ENCODE peak calls at places on chromosome 15, in six cellular contexts. G is IMR-90, R is pancreas, V is A549, U is AG09309, F is fibroblast of the aortic adventitia. M is an unnamed sample.

GRCh38 chr15:56948766-56949105 is 30.3 kb downstream of the TCF12 start:
- DNase-seq in G (peak; percentile 45), R (no peak), V (no peak), U (no peak), F (peak; percentile 21), M (no peak)

GRCh38 chr15:56763082-56763481 is 29.8 kb upstream of the ZNF280D start:
- DNase-seq in G (no peak), R (no peak), V (no peak), U (no peak), F (no peak), M (no peak)

GRCh38 chr15:57665187-57665586 is 41.3 kb upstream of the POLR2M start:
- DNase-seq in G (no peak), R (no peak), V (no peak), U (no peak), F (no peak), M (no peak)

GRCh38 chr15:60798821-60799220 is 319.9 kb upstream of the ICE2 start:
- DNase-seq in G (peak; percentile 79), R (no peak), V (no peak), U (peak; percentile 73), F (peak; percentile 72), M (no peak)

GRCh38 chr15:65363766-65364165 is 14.0 kb downstream of the IGDCC3 start:
- DNase-seq in G (no peak), R (no peak), V (no peak), U (no peak), F (no peak), M (no peak)

GRCh38 chr15:67508367-67508766 is 12.6 kb upstream of the C15orf61 start:
- DNase-seq in G (peak; percentile 61), R (no peak), V (no peak), U (no peak), F (no peak), M (no peak)

GRCh38 chr15:61228025-61228901 is 839 bp downstream of the RORA start:
- DNase-seq in G (peak; percentile 33), R (peak; percentile 60), V (peak; percentile 15), U (no peak), F (peak; percentile 39), M (peak; percentile 39)

GRCh38 chr15:53564647-53565046 is 194.8 kb downstream of the WDR72 start:
- DNase-seq in G (no peak), R (no peak), V (no peak), U (no peak), F (no peak), M (no peak)

GRCh38 chr15:57223345-57223744 is 153.0 kb upstream of the CGNL1 start:
- DNase-seq in G (no peak), R (no peak), V (no peak), U (no peak), F (no peak), M (no peak)

GRCh38 chr15:100770781-100771584 is 108.6 kb upstream of the ALDH1A3 start:
- DNase-seq in G (no peak), R (no peak), V (no peak), U (no peak), F (no peak), M (no peak)

GRCh38 chr15:32851619-32852416 is 134.0 kb downstream of the GREM1 start:
- DNase-seq in G (peak; percentile 96), R (no peak), V (no peak), U (peak; percentile 94), F (peak; percentile 98), M (no peak)

GRCh38 chr15:70762469-70763119 is 764 bp downstream of the UACA start:
- DNase-seq in G (peak; percentile 75), R (peak; percentile 84), V (peak; percentile 53), U (no peak), F (peak; percentile 82), M (peak; percentile 65)

GRCh38 chr15:65724479-65724878 is 67.6 kb downstream of the DENND4A start:
- DNase-seq in G (no peak), R (no peak), V (no peak), U (no peak), F (no peak), M (no peak)

GRCh38 chr15:37585966-37586656 is 348.3 kb upstream of the TMCO5A start:
- DNase-seq in G (peak; percentile 62), R (no peak), V (no peak), U (peak; percentile 7), F (peak; percentile 5), M (no peak)

GRCh38 chr15:99440551-99441426 is 125.0 kb upstream of the MEF2A start:
- DNase-seq in G (no peak), R (no peak), V (no peak), U (no peak), F (no peak), M (peak; percentile 11)

GRCh38 chr15:85411992-85412538 is 31.7 kb downstream of the AKAP13 start:
- DNase-seq in G (peak; percentile 75), R (no peak), V (no peak), U (no peak), F (peak; percentile 42), M (no peak)

DNA sequence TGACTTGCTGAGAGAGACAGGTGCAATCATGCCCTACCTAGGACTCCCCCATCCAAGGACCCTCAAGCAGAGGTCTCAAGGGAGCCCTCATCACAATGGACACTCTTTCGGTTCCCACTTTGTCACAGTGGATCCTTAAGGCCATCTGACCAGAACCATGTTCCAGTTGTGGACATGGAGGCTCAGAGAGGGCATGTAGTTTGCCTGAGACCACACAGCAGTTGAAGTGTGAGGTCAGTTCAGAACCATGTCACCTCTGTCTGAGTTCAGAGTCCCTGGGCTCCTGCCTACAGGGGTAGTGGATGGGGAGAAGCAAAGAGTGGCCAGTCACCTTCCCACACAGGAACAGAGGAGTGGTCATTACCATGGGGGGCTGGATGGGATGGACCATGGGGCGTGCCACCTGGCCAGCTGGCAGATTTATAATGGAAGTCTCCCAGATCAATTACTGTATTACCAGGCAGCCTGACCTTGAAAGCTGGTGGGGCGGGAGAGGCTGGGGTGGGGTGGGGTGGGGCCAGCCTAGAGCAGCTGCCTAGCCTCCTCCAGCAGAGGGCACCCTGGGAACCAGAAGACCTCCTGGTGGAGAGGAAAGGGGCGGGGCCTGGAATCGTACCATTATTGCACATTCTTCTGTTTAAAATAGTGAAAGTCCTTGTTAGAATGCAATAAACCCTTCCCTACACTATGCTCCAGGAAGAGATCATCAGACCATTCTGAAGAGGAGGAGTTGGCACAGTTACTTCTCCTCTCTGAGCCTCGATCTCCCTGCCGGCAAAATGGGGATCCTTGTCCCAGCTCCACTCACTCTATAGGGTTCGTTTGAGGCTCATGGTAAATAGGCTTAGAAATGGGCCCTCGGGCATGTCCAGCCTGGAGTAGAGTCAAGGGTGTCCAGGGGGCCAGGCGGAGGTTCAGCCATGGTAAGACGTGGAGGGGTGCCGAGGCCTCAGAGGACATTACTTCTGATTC is 26.9 kb upstream of the LINGO1 start:
- DNase-seq in G (peak; percentile 25), R (no peak), V (peak; percentile 91), U (peak; percentile 7), F (peak; percentile 81), M (peak; percentile 47)
- TF ChIP-seq CTCF in G (peak; percentile 32), R (peak; percentile 24), V (peak; percentile 73), U (peak; percentile 40), F (peak; percentile 54), M (no peak)

GRCh38 chr15:74136584-74137543 is 6.5 kb downstream of the ISLR2 start:
- DNase-seq in G (no peak), R (no peak), V (no peak), U (no peak), F (peak; percentile 23), M (no peak)
- H3K4me3 ChIP-seq in G (no peak overlapping the region), R (no peak overlapping the region), V (peak overlapping the region; percentile 46), U (peak overlapping the region; percentile 58), F (peak overlapping the region; percentile 58), M (peak overlapping the region; percentile 43)

GRCh38 chr15:97091093-97091492 is 760.6 kb downstream of the NR2F2 start:
- DNase-seq in G (no peak), R (no peak), V (no peak), U (no peak), F (no peak), M (no peak)
- TF ChIP-seq CTCF in G (no peak), R (no peak), V (no peak), U (no peak), F (no peak), M (no peak)

GRCh38 chr15:31217067-31217466 is 109.6 kb upstream of the KLF13 start:
- DNase-seq in G (no peak), R (no peak), V (no peak), U (no peak), F (no peak), M (no peak)
- H3K4me3 ChIP-seq in G (no peak overlapping the region), R (no peak overlapping the region), V (peak overlapping the region; percentile 69), U (no peak overlapping the region), F (no peak overlapping the region), M (no peak overlapping the region)

GRCh38 chr15:74193905-74194304 is 8.7 kb downstream of the STRA6 start:
- DNase-seq in G (no peak), R (peak; percentile 12), V (no peak), U (no peak), F (no peak), M (no peak)
- TF ChIP-seq CTCF in G (no peak), R (no peak), V (no peak), U (no peak), F (no peak), M (no peak)

GRCh38 chr15:28873585-28874139 is 12.1 kb upstream of the APBA2 start:
- DNase-seq in G (no peak), R (no peak), V (no peak), U (no peak), F (no peak), M (no peak)

GRCh38 chr15:28876845-28877185 is 9.0 kb upstream of the APBA2 start:
- DNase-seq in G (no peak), R (no peak), V (no peak), U (no peak), F (no peak), M (no peak)

GRCh38 chr15:28876131-28876844 is 9.5 kb upstream of the APBA2 start:
- DNase-seq in G (no peak), R (no peak), V (no peak), U (no peak), F (no peak), M (no peak)

GRCh38 chr15:28873006-28873405 is 12.8 kb upstream of the APBA2 start:
- DNase-seq in G (no peak), R (no peak), V (no peak), U (no peak), F (no peak), M (no peak)

DNA sequence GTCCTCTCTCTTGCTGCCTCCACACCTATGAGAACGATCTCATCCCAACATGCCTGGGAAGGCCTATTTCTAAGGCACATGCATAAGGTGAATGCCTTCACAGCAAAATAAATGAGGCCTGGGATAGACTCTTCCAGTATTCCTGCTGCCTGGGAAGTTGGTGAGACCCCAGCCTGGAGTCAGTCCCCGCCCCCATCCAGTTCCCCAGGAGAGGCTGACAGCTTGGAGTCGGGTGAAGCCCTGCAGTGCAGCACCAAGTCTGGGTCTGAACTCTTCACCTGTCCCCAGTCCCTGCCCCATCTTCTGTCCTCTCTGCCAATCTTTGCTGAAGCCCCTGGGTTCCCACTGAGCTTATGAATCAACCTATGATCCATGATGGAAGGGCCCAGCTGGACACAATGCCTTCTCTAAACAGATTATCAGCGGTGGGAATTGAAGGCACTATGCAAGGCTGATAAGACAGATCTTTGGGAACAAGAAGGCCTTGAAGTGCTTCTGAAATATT is 10.3 kb upstream of the APBA2 start:
- DNase-seq in G (no peak), R (no peak), V (no peak), U (no peak), F (no peak), M (no peak)
- H3K4me3 ChIP-seq in G (no peak overlapping the region), R (no peak overlapping the region), V (no peak overlapping the region), U (no peak overlapping the region), F (no peak overlapping the region), M (no peak overlapping the region)

GRCh38 chr15:72474912-72475601 is 927 bp downstream of the ARIH1 start:
- DNase-seq in G (peak; percentile 68), R (peak; percentile 92), V (peak; percentile 70), U (no peak), F (peak; percentile 77), M (peak; percentile 76)
- TF ChIP-seq CTCF in G (peak; percentile 7), R (no peak), V (no peak), U (no peak), F (peak; percentile 22), M (no peak)

GRCh38 chr15:49901867-49902775 is 216.9 kb downstream of the ATP8B4 start:
- DNase-seq in G (peak; percentile 65), R (no peak), V (no peak), U (no peak), F (peak; percentile 91), M (no peak)
- H3K4me3 ChIP-seq in G (no peak overlapping the region), R (no peak overlapping the region), V (no peak overlapping the region), U (no peak overlapping the region), F (no peak overlapping the region), M (peak overlapping the region; percentile 5)

M was measured in ovary.